ENCODE peak calls at places on chromosome 6, in nine cellular contexts. V is ascending aorta, M is fibroblast of lung, C is cardiac muscle cell, P is endothelial cell of umbilical vein, D is BJ, Z is hepatocyte, I is GM23338, N is fibroblast of the aortic adventitia. T is an unnamed sample.

GRCh38 chr6:138529510-138529909 is 30.2 kb upstream of the NHSL1 start:
- DNase-seq in M (no peak), C (peak), I (peak), P (no peak), D (no peak), V (no peak), N (no peak), Z (no peak), T (no peak)

GRCh38 chr6:90204327-90204726 is 92.3 kb downstream of the BACH2 start:
- DNase-seq in C (no peak), P (no peak), Z (no peak), M (no peak), V (no peak), I (no peak), N (peak), D (no peak), T (no peak)

GRCh38 chr6:118288355-118289124 is 259.6 kb upstream of the PLN start:
- DNase-seq in M (peak), C (peak), Z (no peak), N (peak), V (no peak), D (no peak), I (peak), P (peak), T (peak)

GRCh38 chr6:158037771-158038170 is 56.1 kb downstream of the SYNJ2 start:
- DNase-seq in M (no peak), V (no peak), P (no peak), N (no peak), I (no peak), C (no peak), Z (peak), D (no peak), T (no peak)

GRCh38 chr6:149136273-149136912 is 181.1 kb upstream of the TAB2 start:
- DNase-seq in P (no peak), Z (no peak), I (no peak), M (no peak), D (no peak), C (no peak), V (no peak), N (no peak), T (no peak)

GRCh38 chr6:75409286-75409685 is 84.3 kb downstream of the FILIP1 start:
- DNase-seq in C (peak), N (peak), V (no peak), P (no peak), I (no peak), Z (no peak), D (no peak), M (peak), T (peak)

GRCh38 chr6:83429857-83430605 is 820 bp downstream of the ME1 start:
- DNase-seq in Z (peak), D (no peak), I (peak), N (peak), C (peak), M (peak), P (peak), V (peak), T (peak)

GRCh38 chr6:166997768-166998255 is 1.4 kb upstream of the CEP43 start:
- DNase-seq in Z (peak), M (peak), C (peak), P (peak), I (peak), V (no peak), N (peak), D (peak), T (peak)

GRCh38 chr6:3856576-3856975 is 7.4 kb downstream of the FAM50B start:
- DNase-seq in M (no peak), V (no peak), I (no peak), P (no peak), D (no peak), N (no peak), C (no peak), Z (no peak), T (no peak)

GRCh38 chr6:105644073-105644489 is 241.2 kb upstream of the PREP start:
- DNase-seq in V (no peak), M (no peak), N (no peak), I (peak), D (no peak), C (no peak), P (no peak), Z (no peak), T (no peak)

GRCh38 chr6:148451690-148452089 is 109.1 kb downstream of the SASH1 start:
- DNase-seq in I (no peak), V (no peak), N (no peak), C (no peak), M (no peak), P (no peak), D (no peak), Z (no peak), T (no peak)

GRCh38 chr6:56652231-56652630 is 9.5 kb upstream of the DST start:
- DNase-seq in P (peak), Z (no peak), C (peak), V (no peak), D (no peak), M (no peak), N (peak), I (no peak), T (no peak)

GRCh38 chr6:126919947-126920346 is 198.5 kb upstream of the RSPO3 start:
- DNase-seq in D (peak), C (peak), V (no peak), N (peak), P (peak), I (no peak), M (peak), Z (peak), T (peak)

GRCh38 chr6:156359912-156360311 is 417.3 kb upstream of the ARID1B start:
- DNase-seq in N (no peak), C (no peak), D (no peak), M (no peak), Z (no peak), I (peak), V (no peak), P (no peak), T (no peak)

GRCh38 chr6:11218827-11219826 is 13.3 kb downstream of the NEDD9 start:
- DNase-seq in P (peak), I (no peak), Z (no peak), N (no peak), M (no peak), V (no peak), D (no peak), C (peak), T (no peak)

GRCh38 chr6:26033942-26034354 is 53.3 kb upstream of the HFE start:
- DNase-seq in C (no peak), I (peak), Z (no peak), N (no peak), P (no peak), M (no peak), V (no peak), D (no peak), T (no peak)

GRCh38 chr6:26342106-26342999 is 22.6 kb upstream of the BTN3A2 start:
- DNase-seq in N (peak), D (no peak), Z (no peak), V (no peak), I (peak), C (no peak), M (peak), P (no peak), T (peak)

GRCh38 chr6:73798592-73798991 is 102.6 kb downstream of the CD109 start:
- DNase-seq in I (peak), V (no peak), C (peak), M (peak), P (peak), N (peak), D (peak), Z (peak), T (peak)

GRCh38 chr6:169998457-169998856 is 247.0 kb downstream of the ERMARD start:
- DNase-seq in V (peak), M (no peak), D (no peak), Z (no peak), N (no peak), I (no peak), C (no peak), P (no peak), T (no peak)

GRCh38 chr6:138499303-138499991 is at the start of gene NHSL1:
- DNase-seq in N (no peak), I (peak), Z (peak), P (no peak), V (no peak), C (no peak), M (peak), D (no peak), T (no peak)

GRCh38 chr6:101462576-101462975 is 69.1 kb downstream of the GRIK2 start:
- DNase-seq in M (no peak), Z (no peak), P (no peak), V (no peak), N (peak), I (no peak), C (peak), D (no peak), T (peak)

GRCh38 chr6:75694406-75694805 is 54.6 kb upstream of the MYO6 start:
- DNase-seq in M (no peak), P (no peak), I (no peak), N (no peak), D (no peak), C (no peak), V (no peak), Z (no peak), T (no peak)

GRCh38 chr6:106973018-106973840 is 1.3 kb downstream of the CD24 start:
- DNase-seq in P (no peak), V (no peak), Z (peak), I (peak), C (no peak), D (no peak), M (peak), N (no peak), T (no peak)

GRCh38 chr6:126333729-126334128 is 6.2 kb upstream of the CENPW start:
- DNase-seq in I (no peak), N (no peak), M (no peak), V (no peak), Z (no peak), D (no peak), C (no peak), P (no peak), T (no peak)

GRCh38 chr6:140445474-140446004 is 1071.1 kb upstream of the CITED2 start:
- DNase-seq in P (peak), M (peak), D (no peak), C (peak), I (peak), N (peak), V (no peak), Z (no peak), T (peak)

GRCh38 chr6:92124126-92124525 is 1295.2 kb downstream of the EPHA7 start:
- DNase-seq in N (no peak), M (peak), C (peak), V (no peak), I (no peak), P (no peak), D (no peak), Z (no peak), T (no peak)

GRCh38 chr6:168123165-168123911 is 44.3 kb upstream of the FRMD1 start:
- DNase-seq in N (no peak), Z (no peak), M (no peak), C (no peak), D (no peak), V (no peak), P (no peak), I (no peak), T (no peak)

GRCh38 chr6:125944434-125944816 is 12.1 kb upstream of the HINT3 start:
- DNase-seq in M (peak), P (peak), I (no peak), C (peak), D (no peak), Z (peak), N (peak), V (peak), T (peak)

GRCh38 chr6:9999806-10000205 is 415.1 kb downstream of the TFAP2A start:
- DNase-seq in N (no peak), D (no peak), M (no peak), I (no peak), V (no peak), Z (no peak), P (no peak), C (no peak), T (peak)

GRCh38 chr6:135640449-135641111 is 143.0 kb upstream of the AHI1 start:
- DNase-seq in P (no peak), I (no peak), C (peak), V (no peak), D (no peak), M (no peak), Z (no peak), N (peak), T (no peak)

GRCh38 chr6:134678436-134678889 is 271.4 kb downstream of the ALDH8A1 start:
- DNase-seq in C (peak), V (no peak), M (peak), Z (peak), N (peak), P (peak), D (no peak), I (no peak), T (no peak)

GRCh38 chr6:96913621-96914020 is 10.9 kb upstream of the KLHL32 start:
- DNase-seq in Z (no peak), D (no peak), M (no peak), P (no peak), I (no peak), V (no peak), N (no peak), C (no peak), T (no peak)

GRCh38 chr6:145148392-145149175 is 586.7 kb downstream of the EPM2A start:
- DNase-seq in P (no peak), I (peak), M (peak), N (peak), Z (peak), V (no peak), D (peak), C (peak), T (peak)

GRCh38 chr6:30260036-30260504 is 46.9 kb upstream of the TRIM26 start:
- DNase-seq in P (no peak), V (no peak), D (no peak), N (no peak), M (peak), I (peak), Z (peak), C (peak), T (no peak)

GRCh38 chr6:89291256-89291819 is 23.8 kb downstream of the GABRR2 start:
- DNase-seq in I (no peak), Z (no peak), N (no peak), M (no peak), C (no peak), V (no peak), P (peak), D (no peak), T (no peak)

GRCh38 chr6:140988780-140989179 is 1143.9 kb upstream of the GJE1 start:
- DNase-seq in D (no peak), I (no peak), N (no peak), C (no peak), V (no peak), Z (no peak), M (no peak), P (peak), T (no peak)

GRCh38 chr6:105279463-105279862 is 99.6 kb upstream of the POPDC3 start:
- DNase-seq in I (no peak), P (no peak), D (no peak), M (no peak), Z (no peak), V (no peak), N (no peak), C (no peak), T (no peak)

GRCh38 chr6:101391772-101392560 is 1.5 kb upstream of the GRIK2 start:
- DNase-seq in N (no peak), D (no peak), P (no peak), I (peak), M (no peak), C (no peak), Z (no peak), V (no peak), T (peak)

GRCh38 chr6:31712296-31712695 is 2.9 kb upstream of the LY6G6D start:
- DNase-seq in Z (no peak), C (no peak), V (no peak), I (no peak), P (no peak), D (no peak), N (no peak), M (no peak), T (no peak)

GRCh38 chr6:111844921-111845320 is 28.3 kb downstream of the FYN start:
- DNase-seq in Z (no peak), I (peak), N (no peak), P (peak), V (no peak), D (no peak), M (no peak), C (peak), T (no peak)
- TF ChIP-seq CTCF in Z (no peak), I (peak), N (no peak), P (no peak), V (no peak), D (no peak), M (no peak), C (no peak), T (peak)

GRCh38 chr6:21587182-21587924 is 6.2 kb upstream of the SOX4 start:
- DNase-seq in N (peak), I (peak), M (peak), V (peak), P (peak), C (peak), D (no peak), Z (peak), T (peak)
- TF ChIP-seq CTCF in N (peak), I (peak), M (peak), V (peak), P (no peak), C (peak), D (peak), Z (peak), T (peak)

GRCh38 chr6:114327074-114327473 is 15.7 kb downstream of the HS3ST5 start:
- DNase-seq in V (no peak), P (no peak), Z (no peak), C (no peak), M (no peak), N (no peak), I (no peak), D (no peak), T (no peak)
- TF ChIP-seq CTCF in V (no peak), P (no peak), Z (no peak), C (no peak), M (no peak), N (no peak), I (peak), D (no peak), T (no peak)

GRCh38 chr6:99152345-99152643 is 197.2 kb downstream of the FAXC start:
- DNase-seq in N (no peak), Z (no peak), I (no peak), C (no peak), V (no peak), D (no peak), M (no peak), P (no peak), T (no peak)
- TF ChIP-seq CTCF in N (no peak), Z (no peak), I (no peak), C (no peak), V (peak), D (no peak), M (no peak), P (no peak), T (peak)

GRCh38 chr6:50843842-50844241 is 25.2 kb downstream of the TFAP2B start:
- DNase-seq in D (no peak), P (no peak), V (no peak), C (no peak), I (peak), N (no peak), Z (no peak), M (no peak), T (no peak)
- TF ChIP-seq CTCF in D (no peak), P (no peak), V (no peak), C (no peak), I (no peak), N (no peak), Z (no peak), M (no peak), T (no peak)

GRCh38 chr6:160139420-160139851 is 17.8 kb downstream of the SLC22A1 start:
- DNase-seq in I (no peak), M (peak), Z (peak), C (peak), D (peak), V (peak), N (peak), P (no peak), T (peak)
- TF ChIP-seq CTCF in I (no peak), M (no peak), Z (no peak), C (no peak), D (no peak), V (no peak), N (no peak), P (no peak), T (no peak)

GRCh38 chr6:43267619-43268347 is 24.5 kb downstream of the TTBK1 start:
- DNase-seq in N (no peak), P (no peak), V (no peak), I (peak), D (no peak), M (no peak), Z (peak), C (no peak), T (no peak)
- TF ChIP-seq CTCF in N (no peak), P (no peak), V (no peak), I (no peak), D (no peak), M (no peak), Z (no peak), C (no peak), T (no peak)

GRCh38 chr6:63471654-63472053 is 100.6 kb upstream of the LOC128125822 start:
- DNase-seq in C (no peak), P (no peak), N (no peak), D (no peak), I (no peak), Z (no peak), V (no peak), M (no peak), T (no peak)
- TF ChIP-seq CTCF in C (no peak), P (no peak), N (no peak), D (no peak), I (no peak), Z (no peak), V (no peak), M (no peak), T (no peak)

GRCh38 chr6:1384549-1385128 is 4.7 kb upstream of the FOXF2 start:
- DNase-seq in Z (no peak), I (peak), D (no peak), C (no peak), V (peak), N (no peak), M (peak), P (no peak), T (no peak)

GRCh38 chr6:1381397-1382330 is 7.7 kb upstream of the FOXF2 start:
- DNase-seq in V (no peak), M (peak), D (no peak), N (no peak), C (peak), Z (peak), P (peak), I (peak), T (no peak)

GRCh38 chr6:1383729-1384548 is 5.4 kb upstream of the FOXF2 start:
- DNase-seq in D (no peak), V (peak), C (no peak), I (peak), P (no peak), N (no peak), Z (peak), M (peak), T (no peak)

GRCh38 chr6:1382331-1382882 is 7.0 kb upstream of the FOXF2 start:
- DNase-seq in M (peak), V (no peak), P (no peak), N (no peak), I (peak), D (no peak), Z (peak), C (no peak), T (no peak)

GRCh38 chr6:1382883-1383728 is 6.3 kb upstream of the FOXF2 start:
- DNase-seq in I (peak), Z (peak), C (no peak), D (no peak), N (no peak), P (no peak), V (peak), M (peak), T (no peak)
- TF ChIP-seq CTCF in I (no peak), Z (no peak), C (no peak), D (no peak), N (no peak), P (no peak), V (no peak), M (no peak), T (peak)

DNA sequence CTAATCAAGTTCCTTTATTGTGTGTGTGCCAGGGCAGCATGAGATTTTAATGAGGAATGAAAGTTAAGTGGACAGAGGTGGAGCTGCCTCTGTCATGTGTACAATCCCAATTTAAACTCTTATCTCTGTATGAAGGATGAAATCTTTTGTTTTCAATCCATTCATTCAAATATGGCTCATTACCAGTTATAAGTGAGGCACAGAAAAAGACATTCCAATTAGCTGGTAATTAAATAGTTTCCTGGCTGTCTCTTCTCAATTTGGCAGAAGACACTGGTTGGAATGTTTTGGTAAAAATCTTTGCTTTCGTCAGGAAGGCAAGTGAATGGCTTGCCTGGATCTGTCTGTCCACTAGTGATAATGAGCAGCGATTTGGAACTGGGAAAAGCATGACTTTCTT is 46.4 kb downstream of the CLVS2 start:
- DNase-seq in C (no peak), V (no peak), N (no peak), I (no peak), Z (no peak), M (no peak), D (no peak), P (no peak), T (no peak)
- TF ChIP-seq CTCF in C (no peak), V (no peak), N (no peak), I (no peak), Z (no peak), M (no peak), D (no peak), P (no peak), T (no peak)